ENCODE peak calls at places on chromosomes 5 and 9, in ten cellular contexts. One of them, this sample, is unnamed.

GRCh38 chr9:79902937-79903600 is 331.3 kb downstream of the TLE4 start:
- DNase-seq in IMR-90: no peak
- DNase-seq in ovary: no peak
- DNase-seq in heart right ventricle: no peak
- DNase-seq in psoas muscle: no peak
- DNase-seq in tibial artery: no peak
- DNase-seq in cardiac muscle cell: no peak
- DNase-seq in stomach: no peak
- DNase-seq in transverse colon: no peak
- DNase-seq in SK-N-SH: no peak
- DNase-seq in this sample: no peak

GRCh38 chr9:16824545-16825041 is 45.9 kb downstream of the BNC2 start:
- DNase-seq in IMR-90: peak; percentile 85
- DNase-seq in ovary: no peak
- DNase-seq in heart right ventricle: no peak
- DNase-seq in psoas muscle: no peak
- DNase-seq in tibial artery: no peak
- DNase-seq in cardiac muscle cell: peak; percentile 54
- DNase-seq in stomach: no peak
- DNase-seq in transverse colon: no peak
- DNase-seq in SK-N-SH: peak; percentile 39
- DNase-seq in this sample: no peak

GRCh38 chr9:129838707-129839259 is 3.5 kb downstream of the USP20 start:
- DNase-seq in IMR-90: peak; percentile 91
- DNase-seq in ovary: no peak
- DNase-seq in heart right ventricle: no peak
- DNase-seq in psoas muscle: no peak
- DNase-seq in tibial artery: no peak
- DNase-seq in cardiac muscle cell: peak; percentile 42
- DNase-seq in stomach: no peak
- DNase-seq in transverse colon: no peak
- DNase-seq in SK-N-SH: no peak
- DNase-seq in this sample: no peak

GRCh38 chr5:126464016-126464415 is 40.8 kb downstream of the GRAMD2B start:
- DNase-seq in IMR-90: no peak
- DNase-seq in ovary: no peak
- DNase-seq in heart right ventricle: no peak
- DNase-seq in psoas muscle: no peak
- DNase-seq in tibial artery: no peak
- DNase-seq in cardiac muscle cell: no peak
- DNase-seq in stomach: no peak
- DNase-seq in transverse colon: no peak
- DNase-seq in SK-N-SH: no peak
- DNase-seq in this sample: no peak

GRCh38 chr9:82924243-82924605 is 138.7 kb downstream of the RASEF start:
- DNase-seq in IMR-90: no peak
- DNase-seq in ovary: no peak
- DNase-seq in heart right ventricle: no peak
- DNase-seq in psoas muscle: no peak
- DNase-seq in tibial artery: no peak
- DNase-seq in cardiac muscle cell: no peak
- DNase-seq in stomach: no peak
- DNase-seq in transverse colon: no peak
- DNase-seq in SK-N-SH: no peak
- DNase-seq in this sample: no peak

GRCh38 chr5:54883374-54884194 is 101.8 kb downstream of the ESM1 start:
- DNase-seq in IMR-90: peak; percentile 54
- DNase-seq in ovary: peak; percentile 62
- DNase-seq in heart right ventricle: peak; percentile 47
- DNase-seq in psoas muscle: peak; percentile 47
- DNase-seq in tibial artery: peak; percentile 75
- DNase-seq in cardiac muscle cell: peak; percentile 72
- DNase-seq in stomach: peak; percentile 50
- DNase-seq in transverse colon: peak; percentile 29
- DNase-seq in SK-N-SH: peak; percentile 39
- DNase-seq in this sample: peak; percentile 41

GRCh38 chr9:108885643-108886348 is 23.7 kb downstream of the ACTL7A start:
- DNase-seq in IMR-90: peak; percentile 84
- DNase-seq in ovary: peak; percentile 86
- DNase-seq in heart right ventricle: no peak
- DNase-seq in psoas muscle: no peak
- DNase-seq in tibial artery: no peak
- DNase-seq in cardiac muscle cell: peak; percentile 90
- DNase-seq in stomach: no peak
- DNase-seq in transverse colon: peak; percentile 28
- DNase-seq in SK-N-SH: no peak
- DNase-seq in this sample: no peak

GRCh38 chr5:62059960-62060359 is 246.0 kb upstream of the KIF2A start:
- DNase-seq in IMR-90: no peak
- DNase-seq in ovary: no peak
- DNase-seq in heart right ventricle: no peak
- DNase-seq in psoas muscle: no peak
- DNase-seq in tibial artery: no peak
- DNase-seq in cardiac muscle cell: no peak
- DNase-seq in stomach: no peak
- DNase-seq in transverse colon: no peak
- DNase-seq in SK-N-SH: no peak
- DNase-seq in this sample: no peak

GRCh38 chr9:134640491-134641172 is 971 bp upstream of the COL5A1 start:
- DNase-seq in IMR-90: no peak
- DNase-seq in ovary: no peak
- DNase-seq in heart right ventricle: no peak
- DNase-seq in psoas muscle: no peak
- DNase-seq in tibial artery: no peak
- DNase-seq in cardiac muscle cell: no peak
- DNase-seq in stomach: no peak
- DNase-seq in transverse colon: no peak
- DNase-seq in SK-N-SH: no peak
- DNase-seq in this sample: no peak

GRCh38 chr9:134641989-134642384 is 384 bp downstream of the COL5A1 start:
- DNase-seq in IMR-90: no peak
- DNase-seq in ovary: no peak
- DNase-seq in heart right ventricle: no peak
- DNase-seq in psoas muscle: no peak
- DNase-seq in tibial artery: no peak
- DNase-seq in cardiac muscle cell: no peak
- DNase-seq in stomach: no peak
- DNase-seq in transverse colon: no peak
- DNase-seq in SK-N-SH: peak; percentile 57
- DNase-seq in this sample: no peak

GRCh38 chr9:134639994-134640393 is 1.6 kb upstream of the COL5A1 start:
- DNase-seq in IMR-90: no peak
- DNase-seq in ovary: no peak
- DNase-seq in heart right ventricle: no peak
- DNase-seq in psoas muscle: no peak
- DNase-seq in tibial artery: no peak
- DNase-seq in cardiac muscle cell: no peak
- DNase-seq in stomach: no peak
- DNase-seq in transverse colon: no peak
- DNase-seq in SK-N-SH: no peak
- DNase-seq in this sample: no peak

GRCh38 chr9:134642385-134643181 is 980 bp downstream of the COL5A1 start:
- DNase-seq in IMR-90: peak; percentile 91
- DNase-seq in ovary: peak; percentile 71
- DNase-seq in heart right ventricle: peak; percentile 62
- DNase-seq in psoas muscle: peak; percentile 75
- DNase-seq in tibial artery: peak; percentile 89
- DNase-seq in cardiac muscle cell: peak; percentile 91
- DNase-seq in stomach: peak; percentile 35
- DNase-seq in transverse colon: peak; percentile 58
- DNase-seq in SK-N-SH: peak; percentile 66
- DNase-seq in this sample: peak; percentile 55

DNA sequence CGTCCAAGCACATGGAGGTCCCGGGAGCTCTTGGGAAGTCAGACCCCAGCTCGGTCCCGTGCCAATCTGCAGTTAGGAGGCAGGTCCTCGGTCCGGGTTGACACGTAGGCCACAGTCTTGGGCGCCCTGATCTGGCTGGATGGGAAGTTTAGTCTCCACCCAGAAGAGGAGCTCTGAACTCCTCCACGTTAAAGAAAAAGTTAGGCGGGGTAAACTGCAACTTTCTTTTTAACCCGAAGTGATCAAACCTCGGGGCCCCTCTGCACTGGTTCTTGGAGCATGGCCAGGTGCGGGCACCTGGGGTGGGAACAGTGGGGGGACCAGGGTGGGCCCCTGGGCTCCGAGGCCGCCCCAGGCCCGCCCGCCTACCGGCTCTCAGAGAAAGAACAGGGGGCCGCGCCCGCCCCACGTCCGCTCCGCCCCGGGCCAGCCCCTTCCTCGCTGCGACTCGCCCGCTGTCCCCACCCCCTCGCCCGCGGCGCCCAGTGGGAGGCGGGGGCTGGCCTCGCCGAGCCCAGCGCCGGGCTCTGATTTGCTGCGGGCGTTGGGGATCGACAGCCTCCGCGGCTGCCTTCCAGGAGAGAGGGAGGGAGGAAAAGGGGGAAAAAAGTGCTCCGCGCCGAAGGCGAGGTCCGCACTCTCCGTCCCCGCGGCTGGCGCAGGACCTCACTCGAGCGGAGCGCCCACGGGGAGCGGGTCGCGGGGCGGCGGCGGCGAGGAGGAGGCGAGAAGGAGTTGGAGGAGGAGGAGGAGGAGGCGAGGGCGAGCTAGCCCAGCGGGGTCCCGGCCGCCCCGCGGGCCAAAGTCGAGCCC is at the start of gene COL5A1:
- DNase-seq in IMR-90: peak; percentile 91
- DNase-seq in ovary: peak; percentile 93
- DNase-seq in heart right ventricle: peak; percentile 91
- DNase-seq in psoas muscle: peak; percentile 91
- DNase-seq in tibial artery: peak; percentile 97
- DNase-seq in cardiac muscle cell: peak; percentile 97
- DNase-seq in stomach: peak; percentile 83
- DNase-seq in transverse colon: peak; percentile 80
- DNase-seq in SK-N-SH: peak; percentile 94
- DNase-seq in this sample: peak; percentile 84
- H3K4me1 ChIP-seq in IMR-90: peaks cover 22% of the 10 kb centered on the region
- H3K4me1 ChIP-seq in ovary: peaks cover 13% of the 10 kb centered on the region
- H3K4me1 ChIP-seq in heart right ventricle: peaks cover 32% of the 10 kb centered on the region
- H3K4me1 ChIP-seq in psoas muscle: no peaks in the 10 kb centered on the region
- H3K4me1 ChIP-seq in tibial artery: peaks cover 33% of the 10 kb centered on the region
- H3K4me1 ChIP-seq in cardiac muscle cell: peaks cover 26% of the 10 kb centered on the region
- H3K4me1 ChIP-seq in stomach: peaks cover 21% of the 10 kb centered on the region
- H3K4me1 ChIP-seq in transverse colon: peaks cover 29% of the 10 kb centered on the region
- H3K4me1 ChIP-seq in SK-N-SH: peaks cover 14% of the 10 kb centered on the region
- H3K4me1 ChIP-seq in this sample: no peaks in the 10 kb centered on the region

GRCh38 chr9:93566408-93567270 is 9.7 kb upstream of the PHF2 start:
- DNase-seq in IMR-90: peak; percentile 94
- DNase-seq in ovary: peak; percentile 99
- DNase-seq in heart right ventricle: peak; percentile 99
- DNase-seq in psoas muscle: peak; percentile 99
- DNase-seq in tibial artery: peak; percentile 99
- DNase-seq in cardiac muscle cell: peak; percentile 98
- DNase-seq in stomach: peak; percentile 99
- DNase-seq in transverse colon: peak; percentile 99
- DNase-seq in SK-N-SH: peak; percentile 99
- DNase-seq in this sample: peak; percentile 98
- H3K4me3 ChIP-seq in IMR-90: peak overlapping the region; percentile 51
- H3K4me3 ChIP-seq in ovary: peak overlapping the region; percentile 73
- H3K4me3 ChIP-seq in heart right ventricle: peak overlapping the region; percentile 65
- H3K4me3 ChIP-seq in psoas muscle: peak overlapping the region; percentile 74
- H3K4me3 ChIP-seq in tibial artery: peak overlapping the region; percentile 60
- H3K4me3 ChIP-seq in cardiac muscle cell: peak overlapping the region; percentile 22
- H3K4me3 ChIP-seq in stomach: peak overlapping the region; percentile 46
- H3K4me3 ChIP-seq in transverse colon: peak overlapping the region; percentile 44
- H3K4me3 ChIP-seq in SK-N-SH: peak overlapping the region; percentile 69
- H3K4me3 ChIP-seq in this sample: peak overlapping the region; percentile 24

GRCh38 chr9:97853844-97854695 is 1.0 kb downstream of the FOXE1 start:
- DNase-seq in IMR-90: peak; percentile 33
- DNase-seq in ovary: no peak
- DNase-seq in heart right ventricle: no peak
- DNase-seq in psoas muscle: no peak
- DNase-seq in tibial artery: no peak
- DNase-seq in cardiac muscle cell: peak; percentile 39
- DNase-seq in stomach: no peak
- DNase-seq in transverse colon: no peak
- DNase-seq in SK-N-SH: peak; percentile 78
- DNase-seq in this sample: no peak
- TF ChIP-seq CTCF in IMR-90: peak; percentile 13
- TF ChIP-seq CTCF in ovary: no peak
- TF ChIP-seq CTCF in heart right ventricle: peak; percentile 25
- TF ChIP-seq CTCF in psoas muscle: peak; percentile 12
- TF ChIP-seq CTCF in tibial artery: no peak
- TF ChIP-seq CTCF in cardiac muscle cell: no peak
- TF ChIP-seq CTCF in stomach: no peak
- TF ChIP-seq CTCF in transverse colon: no peak
- TF ChIP-seq CTCF in SK-N-SH: peak; percentile 44
- TF ChIP-seq CTCF in this sample: no peak

GRCh38 chr5:37838152-37838932 is 1.5 kb downstream of the GDNF start:
- DNase-seq in IMR-90: peak; percentile 30
- DNase-seq in ovary: peak; percentile 33
- DNase-seq in heart right ventricle: no peak
- DNase-seq in psoas muscle: no peak
- DNase-seq in tibial artery: no peak
- DNase-seq in cardiac muscle cell: peak; percentile 33
- DNase-seq in stomach: no peak
- DNase-seq in transverse colon: no peak
- DNase-seq in SK-N-SH: peak; percentile 32
- DNase-seq in this sample: no peak

GRCh38 chr5:37838933-37839341 is 904 bp downstream of the GDNF start:
- DNase-seq in IMR-90: no peak
- DNase-seq in ovary: no peak
- DNase-seq in heart right ventricle: no peak
- DNase-seq in psoas muscle: no peak
- DNase-seq in tibial artery: no peak
- DNase-seq in cardiac muscle cell: no peak
- DNase-seq in stomach: no peak
- DNase-seq in transverse colon: no peak
- DNase-seq in SK-N-SH: peak; percentile 24
- DNase-seq in this sample: no peak

GRCh38 chr5:37840036-37840909 is at the start of gene GDNF:
- DNase-seq in IMR-90: peak; percentile 77
- DNase-seq in ovary: peak; percentile 63
- DNase-seq in heart right ventricle: peak; percentile 43
- DNase-seq in psoas muscle: peak; percentile 44
- DNase-seq in tibial artery: no peak
- DNase-seq in cardiac muscle cell: peak; percentile 54
- DNase-seq in stomach: peak; percentile 34
- DNase-seq in transverse colon: peak; percentile 43
- DNase-seq in SK-N-SH: peak; percentile 59
- DNase-seq in this sample: no peak

GRCh38 chr5:37841223-37841622 is 1.4 kb upstream of the GDNF start:
- DNase-seq in IMR-90: no peak
- DNase-seq in ovary: no peak
- DNase-seq in heart right ventricle: no peak
- DNase-seq in psoas muscle: no peak
- DNase-seq in tibial artery: no peak
- DNase-seq in cardiac muscle cell: no peak
- DNase-seq in stomach: no peak
- DNase-seq in transverse colon: no peak
- DNase-seq in SK-N-SH: no peak
- DNase-seq in this sample: no peak

DNA sequence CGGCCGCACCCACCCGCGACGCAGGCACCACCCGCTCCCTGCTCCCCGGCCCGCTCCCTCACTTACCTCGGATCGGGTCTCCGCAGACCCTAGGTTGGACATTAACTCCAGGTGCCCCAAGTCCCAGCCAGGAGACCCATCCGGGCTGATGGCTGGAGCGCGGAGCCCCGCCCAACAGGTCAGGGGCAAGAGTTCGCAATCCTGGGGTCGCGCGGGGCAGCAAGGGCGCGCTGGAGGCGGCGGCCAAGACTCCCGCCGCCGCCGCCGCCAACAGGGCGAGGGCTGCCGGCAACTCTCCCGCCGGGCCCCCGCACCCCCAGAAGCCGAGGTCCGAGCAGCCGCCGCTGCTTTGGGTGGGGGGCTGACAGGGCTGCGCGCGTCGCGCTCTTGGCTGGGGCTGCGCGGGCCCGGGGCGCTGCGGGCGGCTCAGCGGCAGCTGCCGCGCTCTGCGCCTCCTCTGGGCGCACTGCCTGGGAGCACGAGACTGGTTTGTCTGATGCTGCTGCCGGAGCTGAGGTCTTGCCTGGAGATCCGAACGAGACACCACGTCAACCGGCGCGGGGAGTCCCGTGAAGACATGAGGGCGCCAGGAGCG is 303 bp downstream of the GDNF start:
- DNase-seq in IMR-90: peak; percentile 73
- DNase-seq in ovary: no peak
- DNase-seq in heart right ventricle: peak; percentile 46
- DNase-seq in psoas muscle: peak; percentile 52
- DNase-seq in tibial artery: peak; percentile 69
- DNase-seq in cardiac muscle cell: peak; percentile 69
- DNase-seq in stomach: no peak
- DNase-seq in transverse colon: peak; percentile 25
- DNase-seq in SK-N-SH: peak; percentile 70
- DNase-seq in this sample: no peak
- H3K4me1 ChIP-seq in IMR-90: peaks cover 5% of the 10 kb centered on the region
- H3K4me1 ChIP-seq in ovary: peaks cover 1% of the 10 kb centered on the region
- H3K4me1 ChIP-seq in heart right ventricle: peaks cover 32% of the 10 kb centered on the region
- H3K4me1 ChIP-seq in psoas muscle: peaks cover 3% of the 10 kb centered on the region
- H3K4me1 ChIP-seq in tibial artery: peaks cover 55% of the 10 kb centered on the region
- H3K4me1 ChIP-seq in cardiac muscle cell: peaks cover 5% of the 10 kb centered on the region
- H3K4me1 ChIP-seq in stomach: peaks cover 37% of the 10 kb centered on the region
- H3K4me1 ChIP-seq in transverse colon: peaks cover 31% of the 10 kb centered on the region
- H3K4me1 ChIP-seq in SK-N-SH: no peaks in the 10 kb centered on the region
- H3K4me1 ChIP-seq in this sample: peaks cover 2% of the 10 kb centered on the region